ENCODE peak calls at places on chromosomes 3 and 15, in eight cellular contexts. V, H, W, R, E, I, Y and B are unnamed samples.

GRCh38 chr15:98900382-98900781 is 107.2 kb downstream of the PGPEP1L start:
- DNase-seq in E (no peak), H (no peak), V (no peak), Y (no peak), W (no peak), R (no peak), I (no peak), B (no peak)

GRCh38 chr15:96353931-96354730 is 23.6 kb downstream of the NR2F2 start:
- DNase-seq in V (peak), I (no peak), E (no peak), R (no peak), H (no peak), W (no peak), Y (no peak), B (no peak)

GRCh38 chr3:88180398-88180999 is 30.7 kb downstream of the C3orf38 start:
- DNase-seq in E (no peak), I (no peak), W (peak), V (no peak), H (peak), Y (peak), R (peak), B (peak)

GRCh38 chr3:192916455-192917257 is 1.0 kb downstream of the MB21D2 start:
- DNase-seq in W (peak), H (peak), Y (no peak), R (peak), E (no peak), V (peak), I (no peak), B (peak)

GRCh38 chr3:81097894-81098293 is 663.6 kb downstream of the GBE1 start:
- DNase-seq in V (no peak), W (no peak), I (no peak), H (no peak), E (no peak), Y (no peak), R (no peak), B (no peak)

GRCh38 chr3:39144748-39145380 is 8.5 kb downstream of the CSRNP1 start:
- DNase-seq in Y (no peak), E (no peak), I (no peak), W (no peak), V (no peak), R (no peak), H (no peak), B (no peak)

GRCh38 chr3:125382323-125382722 is 7.2 kb upstream of the ZNF148 start:
- DNase-seq in H (no peak), V (no peak), E (no peak), Y (no peak), I (no peak), R (no peak), W (no peak), B (no peak)

GRCh38 chr3:52203701-52204100 is 5.7 kb downstream of the ALAS1 start:
- DNase-seq in Y (no peak), W (no peak), I (no peak), V (no peak), R (no peak), E (no peak), H (no peak), B (no peak)

GRCh38 chr15:57114070-57114469 is 195.6 kb downstream of the TCF12 start:
- DNase-seq in I (no peak), Y (no peak), R (no peak), H (peak), V (no peak), E (no peak), W (no peak), B (no peak)